ENCODE peak calls at places on chromosomes 1 and 21, in four cellular contexts. One of them, this sample, is unnamed.

GRCh38 chr1:59671953-59672305 is 142.8 kb upstream of the HOOK1 start:
- DNase-seq in heart left ventricle: no peak
- DNase-seq in spleen: no peak
- DNase-seq in BE2C: no peak
- DNase-seq in this sample: no peak

GRCh38 chr1:32900956-32901822 is at the start of gene TMEM54:
- DNase-seq in heart left ventricle: peak; percentile 66
- DNase-seq in spleen: peak; percentile 72
- DNase-seq in BE2C: no peak
- DNase-seq in this sample: peak; percentile 62

GRCh38 chr21:44484498-44485253 is 29.4 kb downstream of the LRRC3 start:
- DNase-seq in heart left ventricle: no peak
- DNase-seq in spleen: peak; percentile 11
- DNase-seq in BE2C: no peak
- DNase-seq in this sample: no peak

GRCh38 chr1:111476761-111477309 is 3.1 kb downstream of the C1orf162 start:
- DNase-seq in heart left ventricle: no peak
- DNase-seq in spleen: no peak
- DNase-seq in BE2C: no peak
- DNase-seq in this sample: no peak

GRCh38 chr1:7644906-7645750 is 126.0 kb upstream of the VAMP3 start:
- DNase-seq in heart left ventricle: peak; percentile 85
- DNase-seq in spleen: peak; percentile 72
- DNase-seq in BE2C: peak; percentile 93
- DNase-seq in this sample: peak; percentile 90

GRCh38 chr1:1219341-1219740 is 5.4 kb upstream of the TNFRSF4 start:
- DNase-seq in heart left ventricle: no peak
- DNase-seq in spleen: no peak
- DNase-seq in BE2C: no peak
- DNase-seq in this sample: no peak

GRCh38 chr1:38071530-38072266 is 25.1 kb upstream of the POU3F1 start:
- DNase-seq in heart left ventricle: no peak
- DNase-seq in spleen: no peak
- DNase-seq in BE2C: no peak
- DNase-seq in this sample: no peak

GRCh38 chr21:30718239-30718909 is at the start of gene KRTAP21-3:
- DNase-seq in heart left ventricle: no peak
- DNase-seq in spleen: no peak
- DNase-seq in BE2C: no peak
- DNase-seq in this sample: no peak

GRCh38 chr1:226738421-226738994 is 574 bp downstream of the ITPKB start:
- DNase-seq in heart left ventricle: no peak
- DNase-seq in spleen: peak; percentile 91
- DNase-seq in BE2C: peak; percentile 44
- DNase-seq in this sample: peak; percentile 52

GRCh38 chr1:31731049-31731565 is 27.3 kb upstream of the COL16A1 start:
- DNase-seq in heart left ventricle: no peak
- DNase-seq in spleen: no peak
- DNase-seq in BE2C: no peak
- DNase-seq in this sample: no peak

GRCh38 chr1:185477638-185478216 is 160.7 kb upstream of the IVNS1ABP start:
- DNase-seq in heart left ventricle: no peak
- DNase-seq in spleen: no peak
- DNase-seq in BE2C: no peak
- DNase-seq in this sample: no peak

GRCh38 chr21:45478816-45479669 is 63.2 kb downstream of the SLC19A1 start:
- DNase-seq in heart left ventricle: no peak
- DNase-seq in spleen: peak; percentile 86
- DNase-seq in BE2C: no peak
- DNase-seq in this sample: no peak

GRCh38 chr1:62746086-62746808 is 37.7 kb upstream of the ATG4C start:
- DNase-seq in heart left ventricle: no peak
- DNase-seq in spleen: no peak
- DNase-seq in BE2C: no peak
- DNase-seq in this sample: no peak

GRCh38 chr1:16119504-16119903 is 36.4 kb downstream of the EPHA2 start:
- DNase-seq in heart left ventricle: no peak
- DNase-seq in spleen: no peak
- DNase-seq in BE2C: no peak
- DNase-seq in this sample: no peak

GRCh38 chr21:33059319-33059894 is 10.5 kb upstream of the OLIG1 start:
- DNase-seq in heart left ventricle: no peak
- DNase-seq in spleen: no peak
- DNase-seq in BE2C: no peak
- DNase-seq in this sample: no peak

GRCh38 chr1:168121314-168122029 is 15.3 kb downstream of the GPR161 start:
- DNase-seq in heart left ventricle: peak; percentile 86
- DNase-seq in spleen: no peak
- DNase-seq in BE2C: no peak
- DNase-seq in this sample: peak; percentile 86

GRCh38 chr1:98086156-98086555 is 165.3 kb upstream of the DPYD start:
- DNase-seq in heart left ventricle: no peak
- DNase-seq in spleen: no peak
- DNase-seq in BE2C: no peak
- DNase-seq in this sample: no peak

GRCh38 chr1:175373786-175374623 is 181.4 kb upstream of the KIAA0040 start:
- DNase-seq in heart left ventricle: no peak
- DNase-seq in spleen: no peak
- DNase-seq in BE2C: peak; percentile 60
- DNase-seq in this sample: no peak

GRCh38 chr1:20278692-20279130 is 12.0 kb upstream of the VWA5B1 start:
- DNase-seq in heart left ventricle: no peak
- DNase-seq in spleen: no peak
- DNase-seq in BE2C: no peak
- DNase-seq in this sample: no peak

GRCh38 chr1:154546264-154547043 is 12.0 kb downstream of the UBE2Q1 start:
- DNase-seq in heart left ventricle: peak; percentile 56
- DNase-seq in spleen: no peak
- DNase-seq in BE2C: peak; percentile 82
- DNase-seq in this sample: peak; percentile 61

GRCh38 chr21:37758997-37759396 is 157.3 kb downstream of the KCNJ6 start:
- DNase-seq in heart left ventricle: no peak
- DNase-seq in spleen: no peak
- DNase-seq in BE2C: peak; percentile 27
- DNase-seq in this sample: peak; percentile 24

GRCh38 chr1:165659581-165659895 is 28.5 kb downstream of the MGST3 start:
- DNase-seq in heart left ventricle: no peak
- DNase-seq in spleen: no peak
- DNase-seq in BE2C: no peak
- DNase-seq in this sample: no peak

GRCh38 chr1:100622037-100622436 is 84.1 kb downstream of the GPR88 start:
- DNase-seq in heart left ventricle: no peak
- DNase-seq in spleen: no peak
- DNase-seq in BE2C: no peak
- DNase-seq in this sample: peak; percentile 89

GRCh38 chr1:17193222-17194132 is 11.5 kb upstream of the PADI1 start:
- DNase-seq in heart left ventricle: no peak
- DNase-seq in spleen: no peak
- DNase-seq in BE2C: no peak
- DNase-seq in this sample: no peak

GRCh38 chr21:43972850-43973633 is 39.1 kb upstream of the TRAPPC10 start:
- DNase-seq in heart left ventricle: no peak
- DNase-seq in spleen: no peak
- DNase-seq in BE2C: no peak
- DNase-seq in this sample: no peak

GRCh38 chr1:91018006-91018405 is 3.8 kb downstream of the ZNF644 start:
- DNase-seq in heart left ventricle: no peak
- DNase-seq in spleen: no peak
- DNase-seq in BE2C: no peak
- DNase-seq in this sample: no peak

GRCh38 chr21:15534450-15534886 is 195.3 kb upstream of the USP25 start:
- DNase-seq in heart left ventricle: no peak
- DNase-seq in spleen: no peak
- DNase-seq in BE2C: no peak
- DNase-seq in this sample: no peak

GRCh38 chr21:8988696-8989095 is 1532.7 kb upstream of the TPTE start:
- DNase-seq in heart left ventricle: no peak
- DNase-seq in spleen: no peak
- DNase-seq in BE2C: no peak
- DNase-seq in this sample: peak; percentile 58

GRCh38 chr21:8990326-8991087 is 1530.9 kb upstream of the TPTE start:
- DNase-seq in heart left ventricle: no peak
- DNase-seq in spleen: no peak
- DNase-seq in BE2C: peak; percentile 55
- DNase-seq in this sample: peak; percentile 72

GRCh38 chr21:8991088-8991907 is 1530.1 kb upstream of the TPTE start:
- DNase-seq in heart left ventricle: no peak
- DNase-seq in spleen: no peak
- DNase-seq in BE2C: peak; percentile 79
- DNase-seq in this sample: peak; percentile 80

GRCh38 chr21:8989883-8990325 is 1531.5 kb upstream of the TPTE start:
- DNase-seq in heart left ventricle: no peak
- DNase-seq in spleen: no peak
- DNase-seq in BE2C: peak; percentile 70
- DNase-seq in this sample: peak; percentile 85

DNA sequence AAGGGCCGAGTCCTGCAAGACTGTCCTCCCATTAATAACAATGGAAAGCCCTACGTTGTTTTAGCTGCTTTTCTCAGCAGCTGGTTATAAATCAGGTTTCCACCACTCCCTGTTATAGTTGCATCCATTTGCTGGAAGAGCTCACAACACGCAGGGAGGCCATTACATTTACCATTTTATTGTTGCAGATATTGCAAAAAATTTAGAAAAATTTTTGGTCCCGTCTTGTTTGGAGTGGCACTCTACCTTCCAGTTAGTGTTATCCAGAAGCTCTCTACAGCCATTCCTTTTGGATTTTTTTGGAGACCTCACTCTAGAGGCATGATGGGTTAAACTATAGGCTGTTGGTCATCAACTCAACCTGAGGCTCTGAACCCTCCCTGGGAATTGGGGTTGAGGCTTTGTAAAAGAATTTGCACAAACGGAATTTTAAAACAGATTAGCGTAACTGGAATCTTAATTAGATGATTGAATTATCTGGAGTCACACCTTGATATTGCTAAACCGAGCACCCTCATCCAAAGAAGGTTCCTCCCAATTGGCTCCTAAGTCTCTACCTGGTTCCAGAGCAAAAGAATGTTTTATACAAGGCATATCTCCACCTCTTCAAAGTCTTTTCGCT is 1532.0 kb upstream of the TPTE start:
- DNase-seq in heart left ventricle: no peak
- DNase-seq in spleen: no peak
- DNase-seq in BE2C: peak; percentile 64
- DNase-seq in this sample: no peak
- H3K9me3 ChIP-seq in heart left ventricle: peaks cover 5% of the 10 kb centered on the region
- H3K9me3 ChIP-seq in spleen: peaks cover 28% of the 10 kb centered on the region
- H3K9me3 ChIP-seq in BE2C: no peaks in the 10 kb centered on the region
- H3K9me3 ChIP-seq in this sample: peaks cover 2% of the 10 kb centered on the region

GRCh38 chr21:7957713-7958064 is 2563.7 kb upstream of the TPTE start:
- DNase-seq in heart left ventricle: no peak
- DNase-seq in spleen: no peak
- DNase-seq in BE2C: no peak
- DNase-seq in this sample: no peak

GRCh38 chr21:7951854-7952519 is 2569.4 kb upstream of the TPTE start:
- DNase-seq in heart left ventricle: no peak
- DNase-seq in spleen: no peak
- DNase-seq in BE2C: no peak
- DNase-seq in this sample: no peak

GRCh38 chr21:7947422-7947821 is 2574.0 kb upstream of the TPTE start:
- DNase-seq in heart left ventricle: no peak
- DNase-seq in spleen: no peak
- DNase-seq in BE2C: no peak
- DNase-seq in this sample: no peak

GRCh38 chr21:7952648-7953047 is 2568.7 kb upstream of the TPTE start:
- DNase-seq in heart left ventricle: no peak
- DNase-seq in spleen: no peak
- DNase-seq in BE2C: no peak
- DNase-seq in this sample: no peak

GRCh38 chr21:7953058-7953457 is 2568.3 kb upstream of the TPTE start:
- DNase-seq in heart left ventricle: no peak
- DNase-seq in spleen: no peak
- DNase-seq in BE2C: no peak
- DNase-seq in this sample: no peak
- H3K9me3 ChIP-seq in heart left ventricle: peaks cover 100% of the 10 kb centered on the region
- H3K9me3 ChIP-seq in spleen: no peaks in the 10 kb centered on the region
- H3K9me3 ChIP-seq in BE2C: peaks cover 19% of the 10 kb centered on the region
- H3K9me3 ChIP-seq in this sample: peaks cover 78% of the 10 kb centered on the region

DNA sequence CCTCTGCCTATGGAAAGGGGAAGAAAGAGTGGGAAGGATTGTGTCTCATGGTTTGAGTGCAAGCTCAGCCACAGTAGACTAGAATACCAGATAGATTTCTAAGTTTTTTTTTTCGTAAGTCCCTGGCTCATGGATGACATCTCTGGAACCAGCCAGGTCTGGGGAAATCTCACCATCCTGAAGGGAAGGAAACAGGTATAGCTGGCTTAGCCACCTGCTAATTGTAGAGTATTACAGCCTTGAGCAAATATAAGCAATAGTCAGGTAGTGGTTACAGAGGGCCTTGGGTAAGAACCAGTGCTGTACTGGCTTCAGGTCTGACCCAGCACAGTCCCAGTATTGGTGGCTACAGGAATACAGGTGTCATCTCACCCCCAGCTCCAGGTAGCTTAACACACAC is 500.9 kb upstream of the PRMT6 start:
- DNase-seq in heart left ventricle: no peak
- DNase-seq in spleen: no peak
- DNase-seq in BE2C: no peak
- DNase-seq in this sample: no peak
- H3K9me3 ChIP-seq in heart left ventricle: peaks cover 8% of the 10 kb centered on the region
- H3K9me3 ChIP-seq in spleen: peaks cover 24% of the 10 kb centered on the region
- H3K9me3 ChIP-seq in BE2C: no peaks in the 10 kb centered on the region
- H3K9me3 ChIP-seq in this sample: peaks cover 6% of the 10 kb centered on the region

DNA sequence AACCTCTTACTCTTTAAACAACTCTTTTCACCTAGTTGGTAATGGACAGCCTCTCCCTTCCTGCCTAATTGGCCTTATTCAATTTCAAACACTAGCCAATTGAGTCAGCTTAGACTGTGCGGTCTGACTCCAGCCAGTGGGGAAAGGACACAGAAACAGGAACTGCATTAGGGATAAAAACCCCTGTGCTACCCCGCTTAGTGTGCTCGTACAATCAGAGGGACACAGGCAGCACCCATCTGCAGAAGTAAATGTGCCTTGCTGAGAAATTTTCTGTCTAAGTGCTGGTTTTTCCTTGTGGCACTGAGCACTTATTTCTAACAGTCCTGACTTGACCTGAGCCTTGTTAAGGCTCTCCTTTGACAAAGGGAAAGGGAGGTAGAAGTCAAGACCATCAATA is 6.0 kb upstream of the CD2 start:
- DNase-seq in heart left ventricle: no peak
- DNase-seq in spleen: no peak
- DNase-seq in BE2C: no peak
- DNase-seq in this sample: no peak
- H3K9me3 ChIP-seq in heart left ventricle: peaks cover 38% of the 10 kb centered on the region
- H3K9me3 ChIP-seq in spleen: peaks cover 64% of the 10 kb centered on the region
- H3K9me3 ChIP-seq in BE2C: no peaks in the 10 kb centered on the region
- H3K9me3 ChIP-seq in this sample: peaks cover 24% of the 10 kb centered on the region

DNA sequence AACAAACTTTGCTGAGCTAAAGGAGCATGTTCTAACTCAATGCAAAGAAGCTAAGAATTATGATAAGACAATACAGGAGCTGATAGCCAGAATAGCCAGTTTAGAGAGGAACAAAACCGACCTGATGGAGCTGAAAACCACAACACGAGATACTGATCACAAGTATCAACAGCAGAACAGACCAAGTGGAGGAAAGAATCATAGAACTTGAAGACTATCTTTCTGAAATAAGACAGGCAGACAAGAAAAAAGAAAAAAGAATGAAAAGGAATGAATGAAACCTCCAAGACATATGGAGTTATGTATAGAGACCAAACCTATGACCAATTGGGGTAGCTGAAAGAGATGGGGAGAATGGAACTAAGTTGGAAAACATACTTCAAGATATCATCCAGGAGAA is 20.6 kb downstream of the CD84 start:
- DNase-seq in heart left ventricle: no peak
- DNase-seq in spleen: no peak
- DNase-seq in BE2C: no peak
- DNase-seq in this sample: no peak
- H3K9me3 ChIP-seq in heart left ventricle: peaks cover 13% of the 10 kb centered on the region
- H3K9me3 ChIP-seq in spleen: peaks cover 10% of the 10 kb centered on the region
- H3K9me3 ChIP-seq in BE2C: no peaks in the 10 kb centered on the region
- H3K9me3 ChIP-seq in this sample: peaks cover 6% of the 10 kb centered on the region

This sample was measured in MG63.